ENCODE peak calls at places on chromosomes 13 and 19, in nine cellular contexts. One of them, this sample, is unnamed.

GRCh38 chr19:48988860-48989259 is 4.2 kb downstream of the GYS1 start:
- DNase-seq in lower leg skin: no peak
- DNase-seq in choroid plexus epithelial cell: no peak
- DNase-seq in neural crest cell: no peak
- DNase-seq in lower lobe of right lung: no peak
- DNase-seq in GM23338: no peak
- DNase-seq in BE2C: no peak
- DNase-seq in gastrocnemius medialis: no peak
- DNase-seq in stomach: no peak
- DNase-seq in this sample: no peak

GRCh38 chr19:676343-677105 is at the start of gene FSTL3:
- DNase-seq in GM23338: no peak
- DNase-seq in BE2C: no peak
- DNase-seq in gastrocnemius medialis: no peak
- DNase-seq in stomach: no peak
- DNase-seq in choroid plexus epithelial cell: no peak
- DNase-seq in lower leg skin: no peak
- DNase-seq in neural crest cell: no peak
- DNase-seq in lower lobe of right lung: no peak
- DNase-seq in this sample: no peak

GRCh38 chr19:16893686-16893990 is 4.8 kb downstream of the F2RL3 start:
- DNase-seq in stomach: no peak
- DNase-seq in lower leg skin: no peak
- DNase-seq in lower lobe of right lung: no peak
- DNase-seq in choroid plexus epithelial cell: no peak
- DNase-seq in BE2C: peak
- DNase-seq in GM23338: no peak
- DNase-seq in gastrocnemius medialis: no peak
- DNase-seq in neural crest cell: no peak
- DNase-seq in this sample: no peak

GRCh38 chr19:17405250-17406038 is at the start of gene BST2:
- DNase-seq in choroid plexus epithelial cell: peak
- DNase-seq in lower lobe of right lung: peak
- DNase-seq in BE2C: peak
- DNase-seq in gastrocnemius medialis: peak
- DNase-seq in GM23338: peak
- DNase-seq in stomach: peak
- DNase-seq in neural crest cell: no peak
- DNase-seq in lower leg skin: no peak
- DNase-seq in this sample: peak

GRCh38 chr19:44809856-44810554 is 1.1 kb downstream of the BCAM start:
- DNase-seq in lower lobe of right lung: no peak
- DNase-seq in gastrocnemius medialis: no peak
- DNase-seq in stomach: no peak
- DNase-seq in GM23338: no peak
- DNase-seq in choroid plexus epithelial cell: no peak
- DNase-seq in BE2C: no peak
- DNase-seq in neural crest cell: no peak
- DNase-seq in lower leg skin: no peak
- DNase-seq in this sample: no peak

GRCh38 chr13:103287659-103288058 is 221.4 kb upstream of the SLC10A2 start:
- DNase-seq in BE2C: no peak
- DNase-seq in gastrocnemius medialis: no peak
- DNase-seq in lower leg skin: no peak
- DNase-seq in choroid plexus epithelial cell: peak
- DNase-seq in stomach: no peak
- DNase-seq in lower lobe of right lung: no peak
- DNase-seq in neural crest cell: no peak
- DNase-seq in GM23338: no peak
- DNase-seq in this sample: no peak

GRCh38 chr19:34408421-34408820 is 4.2 kb downstream of the PDCD2L start:
- DNase-seq in choroid plexus epithelial cell: no peak
- DNase-seq in gastrocnemius medialis: peak
- DNase-seq in stomach: no peak
- DNase-seq in GM23338: no peak
- DNase-seq in lower leg skin: no peak
- DNase-seq in neural crest cell: no peak
- DNase-seq in lower lobe of right lung: peak
- DNase-seq in BE2C: no peak
- DNase-seq in this sample: no peak

GRCh38 chr13:49625392-49626137 is 2.7 kb upstream of the ARL11 start:
- DNase-seq in choroid plexus epithelial cell: peak
- DNase-seq in BE2C: no peak
- DNase-seq in GM23338: no peak
- DNase-seq in gastrocnemius medialis: peak
- DNase-seq in lower lobe of right lung: peak
- DNase-seq in stomach: peak
- DNase-seq in neural crest cell: no peak
- DNase-seq in lower leg skin: peak
- DNase-seq in this sample: no peak

GRCh38 chr19:55165952-55166529 is 372 bp downstream of the DNAAF3 start:
- DNase-seq in BE2C: peak
- DNase-seq in lower lobe of right lung: no peak
- DNase-seq in neural crest cell: peak
- DNase-seq in lower leg skin: no peak
- DNase-seq in GM23338: peak
- DNase-seq in choroid plexus epithelial cell: peak
- DNase-seq in stomach: peak
- DNase-seq in gastrocnemius medialis: peak
- DNase-seq in this sample: peak

GRCh38 chr19:461664-462551 is 1.1 kb upstream of the SHC2 start:
- DNase-seq in gastrocnemius medialis: no peak
- DNase-seq in choroid plexus epithelial cell: no peak
- DNase-seq in stomach: peak
- DNase-seq in lower lobe of right lung: no peak
- DNase-seq in neural crest cell: peak
- DNase-seq in BE2C: peak
- DNase-seq in GM23338: peak
- DNase-seq in lower leg skin: peak
- DNase-seq in this sample: no peak

GRCh38 chr13:62251734-62252133 is 836.1 kb upstream of the PCDH20 start:
- DNase-seq in gastrocnemius medialis: no peak
- DNase-seq in stomach: no peak
- DNase-seq in lower leg skin: no peak
- DNase-seq in neural crest cell: no peak
- DNase-seq in BE2C: peak
- DNase-seq in GM23338: no peak
- DNase-seq in lower lobe of right lung: no peak
- DNase-seq in choroid plexus epithelial cell: no peak
- DNase-seq in this sample: no peak

GRCh38 chr19:15758379-15758778 is 20.6 kb downstream of the OR10H3 start:
- DNase-seq in lower leg skin: no peak
- DNase-seq in lower lobe of right lung: no peak
- DNase-seq in choroid plexus epithelial cell: no peak
- DNase-seq in neural crest cell: no peak
- DNase-seq in gastrocnemius medialis: no peak
- DNase-seq in stomach: no peak
- DNase-seq in BE2C: no peak
- DNase-seq in GM23338: no peak
- DNase-seq in this sample: no peak

GRCh38 chr19:15759962-15760565 is 22.3 kb downstream of the OR10H3 start:
- DNase-seq in gastrocnemius medialis: no peak
- DNase-seq in stomach: no peak
- DNase-seq in GM23338: no peak
- DNase-seq in BE2C: peak
- DNase-seq in lower lobe of right lung: no peak
- DNase-seq in lower leg skin: no peak
- DNase-seq in neural crest cell: no peak
- DNase-seq in choroid plexus epithelial cell: no peak
- DNase-seq in this sample: peak
- TF ChIP-seq CTCF in gastrocnemius medialis: no peak
- TF ChIP-seq CTCF in stomach: no peak
- TF ChIP-seq CTCF in GM23338: no peak
- TF ChIP-seq CTCF in BE2C: peak
- TF ChIP-seq CTCF in lower lobe of right lung: no peak
- TF ChIP-seq CTCF in lower leg skin: no peak
- TF ChIP-seq CTCF in neural crest cell: no peak
- TF ChIP-seq CTCF in choroid plexus epithelial cell: no peak
- TF ChIP-seq CTCF in this sample: no peak

GRCh38 chr13:98556968-98557591 is 19.8 kb downstream of the STK24 start:
- DNase-seq in lower leg skin: peak
- DNase-seq in neural crest cell: no peak
- DNase-seq in choroid plexus epithelial cell: no peak
- DNase-seq in gastrocnemius medialis: no peak
- DNase-seq in GM23338: no peak
- DNase-seq in lower lobe of right lung: no peak
- DNase-seq in BE2C: no peak
- DNase-seq in stomach: peak
- DNase-seq in this sample: no peak
- TF ChIP-seq CTCF in lower leg skin: no peak
- TF ChIP-seq CTCF in neural crest cell: no peak
- TF ChIP-seq CTCF in choroid plexus epithelial cell: no peak
- TF ChIP-seq CTCF in gastrocnemius medialis: no peak
- TF ChIP-seq CTCF in GM23338: peak
- TF ChIP-seq CTCF in lower lobe of right lung: no peak
- TF ChIP-seq CTCF in BE2C: peak
- TF ChIP-seq CTCF in stomach: peak
- TF ChIP-seq CTCF in this sample: no peak

DNA sequence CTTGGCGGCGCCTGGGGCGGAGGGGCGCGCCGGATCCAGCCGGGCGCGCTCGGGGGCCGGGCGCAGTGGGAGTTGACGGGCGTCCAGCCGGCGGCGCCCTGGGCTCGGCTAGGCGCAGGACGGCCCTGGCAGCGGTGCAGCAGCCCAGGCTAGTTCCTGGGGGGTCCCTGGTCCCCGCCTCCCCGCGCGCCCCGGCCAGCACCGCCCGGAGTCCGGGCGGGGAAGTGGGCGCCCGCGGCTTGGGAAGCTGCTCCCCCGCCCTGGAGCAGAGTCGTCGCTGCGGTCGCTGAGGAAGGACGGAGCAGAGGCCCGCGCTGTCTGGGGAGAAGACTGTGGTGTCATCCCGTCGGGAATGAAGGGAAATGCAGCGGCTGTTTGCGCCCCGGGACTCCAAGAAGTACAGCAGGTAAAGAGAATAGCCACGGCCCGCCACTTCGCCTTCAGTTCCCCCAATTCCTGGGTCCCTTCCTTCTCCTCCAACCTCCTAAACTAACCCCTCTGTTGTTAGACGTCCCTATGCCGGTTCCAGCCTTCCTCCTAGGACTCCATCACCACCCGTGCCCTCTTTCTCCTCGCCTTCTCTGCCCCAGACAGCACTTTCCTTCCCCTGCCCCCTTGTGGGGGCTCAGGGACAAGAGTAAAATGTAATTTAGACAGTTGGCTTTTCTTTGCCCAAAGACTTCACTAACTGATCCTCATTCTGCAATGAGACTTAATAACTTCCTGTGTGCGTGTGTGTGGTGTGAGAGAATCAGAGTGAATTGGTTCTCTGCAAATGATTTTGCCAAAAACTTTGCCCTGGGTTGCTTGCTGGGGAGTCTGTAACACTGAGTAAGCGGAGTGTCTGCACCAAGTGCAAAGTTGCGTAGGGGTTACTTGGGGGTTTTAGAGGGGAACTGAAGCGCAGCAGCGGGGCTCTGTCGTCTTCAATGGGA is 20.3 kb upstream of the SGCG start:
- DNase-seq in GM23338: peak
- DNase-seq in neural crest cell: peak
- DNase-seq in lower lobe of right lung: no peak
- DNase-seq in BE2C: no peak
- DNase-seq in gastrocnemius medialis: no peak
- DNase-seq in choroid plexus epithelial cell: no peak
- DNase-seq in lower leg skin: no peak
- DNase-seq in stomach: no peak
- DNase-seq in this sample: no peak
- TF ChIP-seq CTCF in GM23338: no peak
- TF ChIP-seq CTCF in neural crest cell: no peak
- TF ChIP-seq CTCF in lower lobe of right lung: no peak
- TF ChIP-seq CTCF in BE2C: peak
- TF ChIP-seq CTCF in gastrocnemius medialis: no peak
- TF ChIP-seq CTCF in choroid plexus epithelial cell: no peak
- TF ChIP-seq CTCF in lower leg skin: no peak
- TF ChIP-seq CTCF in stomach: no peak
- TF ChIP-seq CTCF in this sample: no peak

GRCh38 chr19:14318873-14319272 is 62.4 kb upstream of the ADGRE5 start:
- DNase-seq in neural crest cell: peak
- DNase-seq in choroid plexus epithelial cell: peak
- DNase-seq in GM23338: peak
- DNase-seq in lower leg skin: no peak
- DNase-seq in stomach: no peak
- DNase-seq in lower lobe of right lung: peak
- DNase-seq in BE2C: no peak
- DNase-seq in gastrocnemius medialis: no peak
- DNase-seq in this sample: peak
- TF ChIP-seq CTCF in neural crest cell: no peak
- TF ChIP-seq CTCF in choroid plexus epithelial cell: peak
- TF ChIP-seq CTCF in GM23338: peak
- TF ChIP-seq CTCF in lower leg skin: no peak
- TF ChIP-seq CTCF in stomach: no peak
- TF ChIP-seq CTCF in lower lobe of right lung: no peak
- TF ChIP-seq CTCF in BE2C: peak
- TF ChIP-seq CTCF in gastrocnemius medialis: no peak
- TF ChIP-seq CTCF in this sample: peak